ENCODE peak calls at places on chromosomes 11 and 22, in nine cellular contexts. One of them, this sample, is unnamed.

GRCh38 chr22:21660904-21661303 is 4.9 kb upstream of the PPIL2 start:
- DNase-seq in tibial artery: no peak
- DNase-seq in astrocyte of the spinal cord: no peak
- DNase-seq in foreskin keratinocyte: no peak
- DNase-seq in activated CD8-positive, alpha-beta T cell treated with anti-CD3 and anti-CD28 coated beads for 36 hours: no peak
- DNase-seq in psoas muscle: no peak
- DNase-seq in body of pancreas: no peak
- DNase-seq in K562: no peak
- DNase-seq in Peyer's patch: no peak
- DNase-seq in this sample: no peak

GRCh38 chr22:36329217-36330078 is 58.3 kb downstream of the MYH9 start:
- DNase-seq in body of pancreas: peak; percentile 63
- DNase-seq in psoas muscle: no peak
- DNase-seq in Peyer's patch: no peak
- DNase-seq in activated CD8-positive, alpha-beta T cell treated with anti-CD3 and anti-CD28 coated beads for 36 hours: peak; percentile 95
- DNase-seq in tibial artery: peak; percentile 66
- DNase-seq in foreskin keratinocyte: peak; percentile 99
- DNase-seq in K562: peak; percentile 64
- DNase-seq in astrocyte of the spinal cord: peak; percentile 97
- DNase-seq in this sample: no peak

GRCh38 chr11:108101090-108101775 is 20.1 kb upstream of the ACAT1 start:
- DNase-seq in Peyer's patch: no peak
- DNase-seq in astrocyte of the spinal cord: no peak
- DNase-seq in tibial artery: no peak
- DNase-seq in K562: no peak
- DNase-seq in foreskin keratinocyte: no peak
- DNase-seq in psoas muscle: no peak
- DNase-seq in activated CD8-positive, alpha-beta T cell treated with anti-CD3 and anti-CD28 coated beads for 36 hours: no peak
- DNase-seq in body of pancreas: no peak
- DNase-seq in this sample: no peak

GRCh38 chr11:26944866-26945664 is 48.8 kb upstream of the FIBIN start:
- DNase-seq in psoas muscle: no peak
- DNase-seq in K562: no peak
- DNase-seq in astrocyte of the spinal cord: peak; percentile 59
- DNase-seq in foreskin keratinocyte: no peak
- DNase-seq in tibial artery: no peak
- DNase-seq in activated CD8-positive, alpha-beta T cell treated with anti-CD3 and anti-CD28 coated beads for 36 hours: no peak
- DNase-seq in Peyer's patch: no peak
- DNase-seq in body of pancreas: no peak
- DNase-seq in this sample: no peak

GRCh38 chr22:29202231-29203192 is 3.2 kb upstream of the EMID1 start:
- DNase-seq in foreskin keratinocyte: peak; percentile 13
- DNase-seq in astrocyte of the spinal cord: peak; percentile 91
- DNase-seq in body of pancreas: peak; percentile 18
- DNase-seq in Peyer's patch: peak; percentile 60
- DNase-seq in psoas muscle: peak; percentile 76
- DNase-seq in activated CD8-positive, alpha-beta T cell treated with anti-CD3 and anti-CD28 coated beads for 36 hours: peak; percentile 91
- DNase-seq in tibial artery: peak; percentile 56
- DNase-seq in K562: peak; percentile 35
- DNase-seq in this sample: no peak

GRCh38 chr11:73866586-73866996 is 10.1 kb downstream of the COA4 start:
- DNase-seq in tibial artery: no peak
- DNase-seq in psoas muscle: no peak
- DNase-seq in foreskin keratinocyte: peak; percentile 84
- DNase-seq in Peyer's patch: no peak
- DNase-seq in body of pancreas: no peak
- DNase-seq in K562: no peak
- DNase-seq in activated CD8-positive, alpha-beta T cell treated with anti-CD3 and anti-CD28 coated beads for 36 hours: no peak
- DNase-seq in astrocyte of the spinal cord: peak; percentile 67
- DNase-seq in this sample: no peak

GRCh38 chr11:58391879-58392278 is 14.8 kb downstream of the OR5B3 start:
- DNase-seq in astrocyte of the spinal cord: peak; percentile 4
- DNase-seq in body of pancreas: no peak
- DNase-seq in psoas muscle: no peak
- DNase-seq in K562: no peak
- DNase-seq in activated CD8-positive, alpha-beta T cell treated with anti-CD3 and anti-CD28 coated beads for 36 hours: no peak
- DNase-seq in tibial artery: no peak
- DNase-seq in Peyer's patch: no peak
- DNase-seq in foreskin keratinocyte: peak; percentile 17
- DNase-seq in this sample: no peak

GRCh38 chr22:28442264-28442950 is 237.2 kb downstream of the TTC28 start:
- DNase-seq in activated CD8-positive, alpha-beta T cell treated with anti-CD3 and anti-CD28 coated beads for 36 hours: peak; percentile 87
- DNase-seq in tibial artery: peak; percentile 62
- DNase-seq in Peyer's patch: peak; percentile 85
- DNase-seq in psoas muscle: peak; percentile 87
- DNase-seq in foreskin keratinocyte: peak; percentile 78
- DNase-seq in astrocyte of the spinal cord: peak; percentile 74
- DNase-seq in K562: peak; percentile 71
- DNase-seq in body of pancreas: peak; percentile 89
- DNase-seq in this sample: peak; percentile 81

GRCh38 chr11:32643526-32643925 is 59.9 kb downstream of the EIF3M start:
- DNase-seq in activated CD8-positive, alpha-beta T cell treated with anti-CD3 and anti-CD28 coated beads for 36 hours: no peak
- DNase-seq in K562: no peak
- DNase-seq in Peyer's patch: no peak
- DNase-seq in body of pancreas: no peak
- DNase-seq in foreskin keratinocyte: peak; percentile 74
- DNase-seq in psoas muscle: no peak
- DNase-seq in tibial artery: no peak
- DNase-seq in astrocyte of the spinal cord: peak; percentile 36
- DNase-seq in this sample: no peak

GRCh38 chr22:46769191-46769675 is 6.8 kb downstream of the TBC1D22A start:
- DNase-seq in tibial artery: no peak
- DNase-seq in Peyer's patch: no peak
- DNase-seq in foreskin keratinocyte: no peak
- DNase-seq in astrocyte of the spinal cord: no peak
- DNase-seq in psoas muscle: peak; percentile 84
- DNase-seq in body of pancreas: peak; percentile 62
- DNase-seq in activated CD8-positive, alpha-beta T cell treated with anti-CD3 and anti-CD28 coated beads for 36 hours: no peak
- DNase-seq in K562: no peak
- DNase-seq in this sample: no peak

GRCh38 chr11:29280452-29280851 is 736.4 kb downstream of the KCNA4 start:
- DNase-seq in body of pancreas: no peak
- DNase-seq in astrocyte of the spinal cord: peak; percentile 45
- DNase-seq in K562: no peak
- DNase-seq in activated CD8-positive, alpha-beta T cell treated with anti-CD3 and anti-CD28 coated beads for 36 hours: no peak
- DNase-seq in tibial artery: no peak
- DNase-seq in foreskin keratinocyte: peak; percentile 79
- DNase-seq in Peyer's patch: no peak
- DNase-seq in psoas muscle: no peak
- DNase-seq in this sample: no peak

GRCh38 chr11:13357232-13357631 is 79.6 kb downstream of the BMAL1 start:
- DNase-seq in K562: no peak
- DNase-seq in activated CD8-positive, alpha-beta T cell treated with anti-CD3 and anti-CD28 coated beads for 36 hours: no peak
- DNase-seq in body of pancreas: no peak
- DNase-seq in astrocyte of the spinal cord: no peak
- DNase-seq in Peyer's patch: no peak
- DNase-seq in foreskin keratinocyte: no peak
- DNase-seq in tibial artery: no peak
- DNase-seq in psoas muscle: no peak
- DNase-seq in this sample: no peak

GRCh38 chr11:13352711-13353110 is 75.1 kb downstream of the BMAL1 start:
- DNase-seq in K562: no peak
- DNase-seq in astrocyte of the spinal cord: no peak
- DNase-seq in Peyer's patch: no peak
- DNase-seq in tibial artery: no peak
- DNase-seq in activated CD8-positive, alpha-beta T cell treated with anti-CD3 and anti-CD28 coated beads for 36 hours: no peak
- DNase-seq in body of pancreas: no peak
- DNase-seq in psoas muscle: no peak
- DNase-seq in foreskin keratinocyte: no peak
- DNase-seq in this sample: no peak

GRCh38 chr11:13358871-13359270 is 81.3 kb downstream of the BMAL1 start:
- DNase-seq in Peyer's patch: no peak
- DNase-seq in K562: no peak
- DNase-seq in tibial artery: no peak
- DNase-seq in psoas muscle: no peak
- DNase-seq in body of pancreas: no peak
- DNase-seq in activated CD8-positive, alpha-beta T cell treated with anti-CD3 and anti-CD28 coated beads for 36 hours: no peak
- DNase-seq in foreskin keratinocyte: no peak
- DNase-seq in astrocyte of the spinal cord: peak; percentile 40
- DNase-seq in this sample: no peak

GRCh38 chr11:13355191-13355590 is 77.6 kb downstream of the BMAL1 start:
- DNase-seq in psoas muscle: no peak
- DNase-seq in astrocyte of the spinal cord: no peak
- DNase-seq in Peyer's patch: no peak
- DNase-seq in body of pancreas: no peak
- DNase-seq in K562: no peak
- DNase-seq in foreskin keratinocyte: no peak
- DNase-seq in tibial artery: no peak
- DNase-seq in activated CD8-positive, alpha-beta T cell treated with anti-CD3 and anti-CD28 coated beads for 36 hours: no peak
- DNase-seq in this sample: no peak

DNA sequence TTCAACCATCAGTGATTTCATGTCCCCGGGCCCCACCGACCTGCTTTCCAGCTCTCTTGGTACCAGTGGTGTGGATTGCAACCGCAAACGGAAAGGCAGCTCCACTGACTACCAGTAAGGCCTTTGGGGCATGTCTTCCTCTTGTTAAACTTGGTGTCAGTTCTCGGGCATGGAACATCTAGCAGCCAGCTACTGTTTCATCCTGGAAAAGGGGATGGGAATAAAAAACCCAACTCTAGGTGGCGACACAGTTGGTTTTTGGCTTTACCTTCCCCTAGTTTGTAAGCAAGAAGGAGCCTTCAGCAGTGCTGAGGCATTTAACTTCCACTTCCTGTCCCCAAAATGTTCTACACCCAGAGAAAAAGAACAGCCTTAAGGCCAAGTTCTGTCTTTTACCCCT is 76.7 kb downstream of the BMAL1 start:
- DNase-seq in astrocyte of the spinal cord: no peak
- DNase-seq in Peyer's patch: no peak
- DNase-seq in body of pancreas: no peak
- DNase-seq in activated CD8-positive, alpha-beta T cell treated with anti-CD3 and anti-CD28 coated beads for 36 hours: no peak
- DNase-seq in K562: peak; percentile 19
- DNase-seq in foreskin keratinocyte: no peak
- DNase-seq in psoas muscle: no peak
- DNase-seq in tibial artery: no peak
- DNase-seq in this sample: no peak
- TF ChIP-seq CTCF in astrocyte of the spinal cord: peak; percentile 34
- TF ChIP-seq CTCF in Peyer's patch: no peak
- TF ChIP-seq CTCF in body of pancreas: no peak
- TF ChIP-seq CTCF in activated CD8-positive, alpha-beta T cell treated with anti-CD3 and anti-CD28 coated beads for 36 hours: peak; percentile 17
- TF ChIP-seq CTCF in K562: peak; percentile 68
- TF ChIP-seq CTCF in foreskin keratinocyte: peak; percentile 62
- TF ChIP-seq CTCF in psoas muscle: no peak
- TF ChIP-seq CTCF in tibial artery: no peak
- TF ChIP-seq CTCF in this sample: peak; percentile 43

DNA sequence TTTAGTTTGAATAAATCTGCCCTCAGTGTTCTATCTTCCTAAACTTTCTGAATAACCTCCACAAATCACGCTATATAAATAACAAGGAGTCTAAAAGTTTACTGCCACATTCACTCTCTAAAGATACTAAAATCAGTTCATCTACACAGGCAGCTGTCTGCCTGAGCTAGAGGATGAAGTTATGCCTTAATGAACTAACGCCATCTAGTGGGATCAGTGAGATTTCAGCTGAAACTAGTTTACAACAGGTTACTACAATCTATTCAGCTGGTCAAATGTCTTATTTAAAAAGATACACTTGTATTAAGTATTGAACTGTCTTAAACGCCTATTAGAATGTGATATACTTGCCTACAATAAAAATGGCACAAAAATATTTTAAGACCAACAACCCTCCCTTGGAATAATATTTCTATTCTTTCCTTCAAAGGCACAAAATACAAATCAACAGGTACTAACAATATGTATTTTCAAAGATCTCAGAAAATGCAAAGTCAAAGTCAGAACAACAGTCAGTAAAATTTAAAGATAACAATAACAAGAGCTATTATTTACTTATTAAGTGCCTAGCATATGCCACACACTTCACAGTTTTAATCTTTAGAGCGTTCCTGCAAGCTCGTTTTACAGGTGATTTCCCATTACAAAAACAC is 84.1 kb downstream of the LARGE2 start:
- DNase-seq in Peyer's patch: no peak
- DNase-seq in foreskin keratinocyte: peak; percentile 55
- DNase-seq in K562: peak; percentile 47
- DNase-seq in psoas muscle: no peak
- DNase-seq in astrocyte of the spinal cord: peak; percentile 80
- DNase-seq in body of pancreas: peak; percentile 21
- DNase-seq in activated CD8-positive, alpha-beta T cell treated with anti-CD3 and anti-CD28 coated beads for 36 hours: peak; percentile 13
- DNase-seq in tibial artery: no peak
- DNase-seq in this sample: no peak
- TF ChIP-seq CTCF in Peyer's patch: peak; percentile 21
- TF ChIP-seq CTCF in foreskin keratinocyte: peak; percentile 90
- TF ChIP-seq CTCF in K562: peak; percentile 94
- TF ChIP-seq CTCF in psoas muscle: peak; percentile 82
- TF ChIP-seq CTCF in astrocyte of the spinal cord: peak; percentile 80
- TF ChIP-seq CTCF in body of pancreas: peak; percentile 80
- TF ChIP-seq CTCF in activated CD8-positive, alpha-beta T cell treated with anti-CD3 and anti-CD28 coated beads for 36 hours: peak; percentile 86
- TF ChIP-seq CTCF in tibial artery: peak; percentile 74
- TF ChIP-seq CTCF in this sample: peak; percentile 85

DNA sequence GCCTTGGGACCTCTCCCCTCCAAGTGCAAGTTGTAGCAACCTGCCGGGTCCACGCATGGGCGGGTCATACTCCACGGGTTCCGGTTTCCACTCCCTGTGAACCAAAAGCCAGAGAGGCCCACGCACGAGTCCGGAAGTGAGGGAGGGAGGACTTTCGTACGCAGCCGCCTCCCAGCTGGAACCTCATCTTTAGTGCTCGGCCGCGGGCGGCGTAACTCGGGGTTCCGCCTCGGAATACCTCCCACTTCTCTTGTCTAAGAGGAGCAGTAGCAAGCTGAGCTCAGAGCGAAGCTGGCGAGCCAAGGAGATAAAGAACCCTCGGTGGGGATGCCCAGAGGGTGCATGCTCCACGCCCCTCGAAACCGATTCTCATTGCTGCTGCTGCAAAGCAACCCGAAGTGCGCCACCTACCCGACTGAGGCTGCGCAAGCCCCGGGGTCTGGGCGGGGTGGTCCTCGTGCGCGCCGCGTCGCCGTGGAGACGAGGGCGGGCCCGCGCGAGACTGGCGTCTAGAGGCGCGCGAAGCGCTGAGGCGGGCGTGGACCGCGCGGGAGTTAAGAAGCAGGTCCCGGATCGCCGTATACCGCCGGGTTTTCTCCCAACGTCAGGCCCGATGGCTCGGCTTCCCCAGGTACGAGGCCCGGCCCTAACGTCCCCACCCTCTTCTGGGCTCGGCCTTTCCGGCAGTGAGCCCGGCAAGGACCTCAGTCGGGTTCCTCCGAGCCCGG is at the start of gene SFI1:
- DNase-seq in tibial artery: peak; percentile 84
- DNase-seq in astrocyte of the spinal cord: peak; percentile 92
- DNase-seq in body of pancreas: peak; percentile 91
- DNase-seq in Peyer's patch: peak; percentile 93
- DNase-seq in foreskin keratinocyte: peak; percentile 80
- DNase-seq in activated CD8-positive, alpha-beta T cell treated with anti-CD3 and anti-CD28 coated beads for 36 hours: peak; percentile 97
- DNase-seq in K562: peak; percentile 90
- DNase-seq in psoas muscle: peak; percentile 95
- DNase-seq in this sample: peak; percentile 95
- TF ChIP-seq CTCF in tibial artery: peak; percentile 22
- TF ChIP-seq CTCF in astrocyte of the spinal cord: peak; percentile 36
- TF ChIP-seq CTCF in body of pancreas: peak; percentile 33
- TF ChIP-seq CTCF in Peyer's patch: no peak
- TF ChIP-seq CTCF in foreskin keratinocyte: peak; percentile 47
- TF ChIP-seq CTCF in activated CD8-positive, alpha-beta T cell treated with anti-CD3 and anti-CD28 coated beads for 36 hours: peak; percentile 24
- TF ChIP-seq CTCF in K562: peak; percentile 19
- TF ChIP-seq CTCF in psoas muscle: peak; percentile 23
- TF ChIP-seq CTCF in this sample: peak; percentile 48

DNA sequence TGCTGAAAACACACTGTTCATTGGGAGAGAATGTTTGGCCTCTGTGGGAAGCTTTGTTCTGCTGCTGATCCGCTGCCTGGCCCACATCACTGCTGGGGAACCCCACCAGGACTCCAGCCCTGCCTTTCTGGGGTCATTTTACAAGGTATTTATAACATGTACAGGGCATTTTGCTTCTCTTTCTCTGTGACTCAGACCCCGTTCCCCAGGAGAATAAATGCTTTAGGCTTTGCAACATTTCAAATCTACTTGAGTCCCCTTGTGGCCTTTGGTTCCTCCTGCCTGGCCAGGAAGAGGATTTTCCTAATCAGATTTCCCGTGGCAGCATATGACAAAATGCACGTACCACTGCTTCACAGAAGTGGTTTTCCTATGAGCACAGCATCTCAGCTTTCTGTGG is 43.0 kb downstream of the BTG4 start:
- DNase-seq in foreskin keratinocyte: no peak
- DNase-seq in K562: no peak
- DNase-seq in body of pancreas: no peak
- DNase-seq in activated CD8-positive, alpha-beta T cell treated with anti-CD3 and anti-CD28 coated beads for 36 hours: no peak
- DNase-seq in psoas muscle: no peak
- DNase-seq in astrocyte of the spinal cord: peak; percentile 73
- DNase-seq in tibial artery: no peak
- DNase-seq in Peyer's patch: no peak
- DNase-seq in this sample: no peak
- TF ChIP-seq CTCF in foreskin keratinocyte: no peak
- TF ChIP-seq CTCF in K562: no peak
- TF ChIP-seq CTCF in body of pancreas: no peak
- TF ChIP-seq CTCF in activated CD8-positive, alpha-beta T cell treated with anti-CD3 and anti-CD28 coated beads for 36 hours: no peak
- TF ChIP-seq CTCF in psoas muscle: no peak
- TF ChIP-seq CTCF in astrocyte of the spinal cord: no peak
- TF ChIP-seq CTCF in tibial artery: no peak
- TF ChIP-seq CTCF in Peyer's patch: no peak
- TF ChIP-seq CTCF in this sample: no peak

This sample was measured in type B pancreatic cell.